ENCODE peak calls at places on chromosomes 1 and 21, in six cellular contexts. F is AG08395, E is T47D, S is kidney glomerular epithelial cell, K is progenitor cell of endocrine pancreas, A is left colon. C is an unnamed sample.

GRCh38 chr1:89125571-89126233 is at the start of gene GBP2:
- DNase-seq in F (peak; percentile 79), E (peak; percentile 17), S (peak; percentile 76), K (no peak), A (peak; percentile 35), C (peak; percentile 72)

GRCh38 chr21:39141502-39141901 is 41.7 kb downstream of the PSMG1 start:
- DNase-seq in F (peak; percentile 49), E (no peak), S (no peak), K (no peak), A (peak; percentile 35), C (peak; percentile 20)

GRCh38 chr1:225962440-225962975 is 21.5 kb upstream of the LEFTY2 start:
- DNase-seq in F (no peak), E (no peak), S (no peak), K (peak; percentile 56), A (peak; percentile 85), C (peak; percentile 33)

GRCh38 chr1:77281491-77282186 is at the start of gene AK5:
- DNase-seq in F (peak; percentile 78), E (peak; percentile 57), S (no peak), K (peak; percentile 46), A (peak; percentile 23), C (peak; percentile 68)

GRCh38 chr1:44890007-44890406 is 47.0 kb upstream of the PTCH2 start:
- DNase-seq in F (no peak), E (no peak), S (no peak), K (no peak), A (no peak), C (peak; percentile 5)

GRCh38 chr1:31505884-31506497 is 70.3 kb upstream of the TINAGL1 start:
- DNase-seq in F (peak; percentile 74), E (no peak), S (no peak), K (no peak), A (no peak), C (peak; percentile 71)

GRCh38 chr1:27049607-27050006 is 37.0 kb upstream of the TENT5B start:
- DNase-seq in F (no peak), E (no peak), S (no peak), K (no peak), A (no peak), C (no peak)

GRCh38 chr21:14975136-14975905 is 89.5 kb downstream of the NRIP1 start:
- DNase-seq in F (no peak), E (no peak), S (no peak), K (no peak), A (no peak), C (no peak)

GRCh38 chr21:45326169-45326833 is 38.6 kb upstream of the POFUT2 start:
- DNase-seq in F (peak; percentile 77), E (no peak), S (no peak), K (no peak), A (no peak), C (no peak)

GRCh38 chr21:17498586-17498985 is 14.3 kb upstream of the CXADR start:
- DNase-seq in F (no peak), E (no peak), S (no peak), K (no peak), A (no peak), C (no peak)

GRCh38 chr1:183012301-183012994 is 10.8 kb upstream of the LAMC1 start:
- DNase-seq in F (no peak), E (no peak), S (no peak), K (no peak), A (no peak), C (no peak)

GRCh38 chr1:224182057-224182865 is 779 bp upstream of the DEGS1 start:
- DNase-seq in F (no peak), E (peak; percentile 44), S (peak; percentile 80), K (no peak), A (peak; percentile 41), C (no peak)

GRCh38 chr1:118785246-118785645 is 202.9 kb downstream of the TBX15 start:
- DNase-seq in F (peak; percentile 14), E (no peak), S (peak; percentile 20), K (no peak), A (peak; percentile 6), C (peak; percentile 7)